ENCODE peak calls at places on chromosomes 7 and 10, in five cellular contexts. X is kidney epithelial cell, Y is colonic mucosa, W is uterus, R is HCT116. M is an unnamed sample.

GRCh38 chr7:154591544-154591943 is 411.4 kb downstream of the PAXIP1 start:
- DNase-seq in W (no peak), X (no peak), R (no peak), Y (no peak), M (no peak)

GRCh38 chr7:110669410-110669809 is 421.5 kb upstream of the LRRN3 start:
- DNase-seq in X (no peak), R (no peak), W (no peak), Y (no peak), M (no peak)

GRCh38 chr7:63205136-63205535 is 793.5 kb upstream of the ZNF722 start:
- DNase-seq in X (no peak), W (no peak), Y (no peak), R (no peak), M (no peak)

GRCh38 chr10:30000802-30001571 is 58.4 kb downstream of the JCAD start:
- DNase-seq in W (peak), Y (peak), X (peak), R (no peak), M (peak)

GRCh38 chr10:80855348-80855971 is 317.8 kb downstream of the SH2D4B start:
- DNase-seq in W (no peak), R (no peak), Y (no peak), X (no peak), M (no peak)

GRCh38 chr7:27897441-27897847 is 157.5 kb downstream of the TAX1BP1 start:
- DNase-seq in R (no peak), W (no peak), X (no peak), Y (peak), M (no peak)

GRCh38 chr7:66330961-66331360 is 125.8 kb downstream of the TPST1 start:
- DNase-seq in X (no peak), W (peak), R (no peak), Y (peak), M (no peak)

GRCh38 chr7:13990319-13990983 is 985 bp upstream of the ETV1 start:
- DNase-seq in W (peak), X (no peak), R (no peak), Y (peak), M (no peak)

GRCh38 chr7:54015251-54015650 is 526.9 kb upstream of the VSTM2A start:
- DNase-seq in Y (no peak), W (no peak), X (peak), R (no peak), M (peak)

GRCh38 chr10:35674843-35675242 is 32.7 kb upstream of the FZD8 start:
- DNase-seq in W (no peak), R (no peak), X (no peak), Y (no peak), M (no peak)

GRCh38 chr7:77734590-77735421 is 38.5 kb downstream of the RSBN1L start:
- DNase-seq in W (no peak), Y (peak), R (no peak), X (no peak), M (peak)

GRCh38 chr7:148020679-148021078 is 569.9 kb upstream of the C7orf33 start:
- DNase-seq in Y (no peak), R (no peak), X (no peak), W (no peak), M (no peak)

GRCh38 chr10:91624633-91625032 is 8.2 kb downstream of the PPP1R3C start:
- DNase-seq in W (no peak), Y (no peak), X (no peak), R (no peak), M (no peak)

GRCh38 chr7:95334434-95334833 is 10.1 kb upstream of the PON1 start:
- DNase-seq in Y (no peak), X (no peak), R (no peak), W (no peak), M (no peak)

GRCh38 chr7:4731803-4732202 is 43.6 kb upstream of the AP5Z1 start:
- DNase-seq in Y (no peak), R (no peak), X (no peak), W (no peak), M (no peak)

GRCh38 chr10:123958221-123958620 is 66.6 kb upstream of the CPXM2 start:
- DNase-seq in W (no peak), R (no peak), Y (no peak), X (no peak), M (no peak)

GRCh38 chr10:25338271-25338670 is 163.5 kb downstream of the GPR158 start:
- DNase-seq in X (no peak), W (no peak), R (no peak), Y (no peak), M (no peak)

GRCh38 chr7:19572566-19572965 is 136.3 kb downstream of the POLR1F start:
- DNase-seq in R (no peak), W (peak), X (no peak), Y (no peak), M (no peak)

GRCh38 chr10:124005991-124006392 is 87.4 kb downstream of the CHST15 start:
- DNase-seq in R (no peak), X (no peak), W (no peak), Y (no peak), M (no peak)

GRCh38 chr10:67098460-67098859 is 172.6 kb downstream of the LRRTM3 start:
- DNase-seq in X (no peak), Y (no peak), R (no peak), W (no peak), M (no peak)

GRCh38 chr7:7486362-7486761 is 49.3 kb downstream of the COL28A1 start:
- DNase-seq in Y (no peak), X (no peak), R (no peak), W (no peak), M (no peak)

GRCh38 chr7:95365151-95365550 is 31.0 kb downstream of the PON3 start:
- DNase-seq in Y (no peak), R (no peak), W (no peak), X (peak), M (no peak)

GRCh38 chr7:4694653-4695335 is 12.7 kb downstream of the FOXK1 start:
- DNase-seq in Y (no peak), R (no peak), W (peak), X (no peak), M (no peak)

GRCh38 chr7:144487906-144488305 is 84.4 kb upstream of the NOBOX start:
- DNase-seq in W (no peak), X (no peak), R (no peak), Y (no peak), M (no peak)

GRCh38 chr10:28250358-28250757 is 52.5 kb downstream of the MPP7 start:
- DNase-seq in Y (no peak), X (no peak), W (no peak), R (no peak), M (no peak)

DNA sequence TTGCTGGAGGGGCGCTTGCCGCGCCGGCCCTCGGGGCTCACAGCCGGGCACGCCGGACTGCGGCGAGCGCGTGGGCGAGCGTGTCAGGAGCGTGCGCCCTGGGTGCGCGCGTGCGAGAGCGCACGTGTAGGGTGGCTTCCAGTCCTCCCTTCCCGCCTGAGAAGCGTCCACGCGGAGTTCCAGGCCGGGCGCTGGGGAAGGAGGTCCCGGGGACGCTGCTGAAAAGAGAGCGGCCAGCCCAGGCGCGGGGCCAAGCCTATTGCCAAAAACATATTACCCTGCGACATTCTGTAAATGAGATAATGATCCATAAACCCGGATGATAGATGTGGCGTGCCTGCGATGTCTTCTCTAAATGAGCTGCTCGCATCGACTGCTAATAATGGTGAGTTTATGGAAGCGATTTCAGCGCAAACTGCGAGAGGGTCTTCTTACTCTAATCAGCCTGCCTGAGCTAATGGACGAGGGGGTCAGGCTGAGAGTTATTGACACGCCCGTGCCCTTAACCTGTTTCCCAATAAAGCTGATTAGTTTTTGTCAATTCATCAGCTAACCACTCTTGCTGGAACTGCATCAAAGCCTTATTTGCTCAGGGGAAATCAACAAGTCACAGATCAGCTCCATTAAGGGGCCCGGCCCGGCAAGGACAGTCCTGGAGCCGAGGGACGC is 8.0 kb upstream of the MNX1 start:
- DNase-seq in R (no peak), W (no peak), Y (no peak), X (no peak), M (no peak)
- H3K4me3 ChIP-seq in R (no peak), W (no peak), Y (no peak), X (no peak), M (no peak)

GRCh38 chr7:90951986-90952648 is 312.1 kb upstream of the FZD1 start:
- DNase-seq in R (no peak), Y (no peak), X (no peak), W (no peak), M (peak)

GRCh38 chr7:90948085-90948484 is 316.1 kb upstream of the FZD1 start:
- DNase-seq in X (no peak), Y (no peak), W (no peak), R (no peak), M (no peak)

GRCh38 chr7:90955641-90956207 is 308.5 kb upstream of the FZD1 start:
- DNase-seq in R (no peak), Y (no peak), W (no peak), X (no peak), M (no peak)

GRCh38 chr7:90951229-90951628 is 313.0 kb upstream of the FZD1 start:
- DNase-seq in R (no peak), X (no peak), W (no peak), Y (no peak), M (no peak)

GRCh38 chr7:90952649-90952991 is 311.6 kb upstream of the FZD1 start:
- DNase-seq in W (no peak), X (no peak), Y (no peak), R (no peak), M (peak)
- TF ChIP-seq CTCF in W (no peak), X (no peak), Y (no peak), R (no peak), M (no peak)

GRCh38 chr7:133248901-133249300 is 4.0 kb upstream of the EXOC4 start:
- DNase-seq in Y (no peak), X (no peak), R (no peak), W (no peak), M (no peak)

GRCh38 chr7:133252858-133253521 is at the start of gene EXOC4:
- DNase-seq in Y (peak), W (peak), R (peak), X (peak), M (peak)

GRCh38 chr7:133255461-133255860 is 2.6 kb downstream of the EXOC4 start:
- DNase-seq in W (no peak), Y (no peak), X (no peak), R (no peak), M (no peak)

GRCh38 chr7:133253522-133253882 is 624 bp downstream of the EXOC4 start:
- DNase-seq in R (no peak), W (no peak), X (no peak), Y (peak), M (no peak)

GRCh38 chr7:133252506-133252857 is 396 bp upstream of the EXOC4 start:
- DNase-seq in W (no peak), R (no peak), Y (no peak), X (no peak), M (no peak)
- H3K4me3 ChIP-seq in W (no peak), R (peak), Y (peak), X (no peak), M (no peak)

GRCh38 chr7:121398246-121398645 is 2.1 kb upstream of the FAM3C start:
- DNase-seq in W (no peak), R (peak), X (no peak), Y (no peak), M (no peak)
- TF ChIP-seq CTCF in W (no peak), R (peak), X (peak), Y (no peak), M (peak)

DNA sequence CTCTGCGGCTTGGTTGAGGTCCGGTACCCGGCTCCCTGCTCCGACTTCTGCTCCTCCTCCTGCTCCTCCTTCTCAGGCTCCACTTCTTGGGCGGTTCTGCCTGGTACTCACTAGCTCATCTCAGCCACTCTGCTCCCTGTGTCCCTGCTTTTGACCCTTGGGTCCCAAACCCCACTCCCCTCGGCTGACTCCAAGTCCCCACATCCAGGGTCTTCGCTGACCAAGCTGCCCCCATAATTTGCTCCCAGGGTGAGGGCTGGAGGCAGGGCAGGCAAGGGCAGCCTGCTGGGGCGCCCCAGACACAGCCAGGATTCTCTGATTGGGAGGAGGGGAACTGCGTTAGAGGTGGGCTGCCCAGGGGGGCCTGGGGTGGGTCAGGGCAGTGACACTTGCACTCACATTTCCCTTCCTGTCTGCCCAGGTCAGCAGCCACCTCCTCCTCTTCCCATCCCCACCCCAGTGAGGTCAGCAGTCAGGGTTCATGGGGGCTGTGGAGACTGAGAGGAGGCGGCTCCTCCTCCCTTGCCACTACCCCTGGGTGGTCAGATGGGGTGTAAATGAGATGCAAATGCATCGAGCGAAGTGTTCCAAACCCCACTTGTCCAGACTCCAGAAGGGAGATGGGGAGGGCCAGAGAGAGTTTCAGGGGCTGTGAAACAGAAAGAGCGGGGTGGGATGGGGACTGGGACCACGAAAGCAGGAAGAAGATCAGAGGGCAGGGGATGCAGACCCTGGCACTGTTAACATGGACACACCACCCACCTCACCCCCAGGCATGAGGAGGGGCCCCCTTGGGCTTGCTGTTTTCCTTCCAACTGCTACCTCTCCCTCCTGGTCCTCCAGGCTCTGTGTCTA is 2.1 kb downstream of the SMARCD3 start:
- DNase-seq in X (no peak), R (no peak), Y (no peak), W (no peak), M (no peak)
- H3K4me3 ChIP-seq in X (no peak), R (no peak), Y (no peak), W (no peak), M (no peak)

GRCh38 chr7:108143658-108144420 is 13.7 kb upstream of the LAMB4 start:
- DNase-seq in R (no peak), Y (no peak), X (no peak), W (no peak), M (no peak)
- TF ChIP-seq CTCF in R (no peak), Y (no peak), X (no peak), W (no peak), M (no peak)

GRCh38 chr7:80137410-80137809 is 2.8 kb downstream of the GNAI1 start:
- DNase-seq in R (no peak), Y (no peak), W (no peak), X (no peak), M (no peak)
- H3K4me3 ChIP-seq in R (peak), Y (no peak), W (no peak), X (no peak), M (peak)

GRCh38 chr7:81367335-81367801 is 402.5 kb downstream of the HGF start:
- DNase-seq in X (no peak), W (no peak), Y (no peak), R (no peak), M (no peak)
- TF ChIP-seq CTCF in X (no peak), W (no peak), Y (no peak), R (no peak), M (no peak)

M was measured in retinal pigment epithelial cell.